ENCODE peak calls at places on chromosome 11, in ten cellular contexts. H, Q, O, B, D, Y, T, N, J and F are unnamed samples.

GRCh38 chr11:72720806-72721205 is 31.4 kb downstream of the ARAP1 start:
- DNase-seq in T (no peak), Y (no peak), J (no peak), O (no peak), B (no peak), D (no peak), H (no peak), Q (no peak), N (no peak), F (no peak)

GRCh38 chr11:62398011-62398994 is 20.5 kb upstream of the SCGB1A1 start:
- DNase-seq in Y (no peak), T (peak), H (no peak), B (no peak), Q (no peak), J (no peak), D (no peak), N (no peak), O (no peak), F (no peak)

GRCh38 chr11:126359431-126360048 is 4.1 kb downstream of the ST3GAL4 start:
- DNase-seq in Y (peak), O (no peak), J (no peak), H (no peak), D (peak), T (no peak), Q (no peak), B (no peak), N (peak), F (no peak)

GRCh38 chr11:129248618-129249017 is 56.5 kb upstream of the ARHGAP32 start:
- DNase-seq in Y (no peak), B (no peak), T (no peak), D (no peak), H (no peak), N (peak), Q (no peak), O (no peak), J (no peak), F (no peak)

GRCh38 chr11:109729761-109730160 is 307.8 kb downstream of the C11orf87 start:
- DNase-seq in O (no peak), Y (no peak), B (no peak), N (no peak), J (no peak), H (no peak), D (no peak), T (no peak), Q (no peak), F (no peak)

GRCh38 chr11:78711732-78712131 is 137.1 kb upstream of the NARS2 start:
- DNase-seq in O (no peak), D (no peak), T (no peak), Y (no peak), N (no peak), B (no peak), Q (no peak), H (no peak), J (no peak), F (no peak)

GRCh38 chr11:44978961-44979331 is 28.3 kb upstream of the TP53I11 start:
- DNase-seq in Y (no peak), J (peak), H (no peak), T (no peak), D (no peak), N (no peak), B (no peak), O (no peak), Q (no peak), F (no peak)

GRCh38 chr11:11972148-11972547 is 36.3 kb downstream of the DKK3 start:
- DNase-seq in B (no peak), O (no peak), J (no peak), Y (no peak), H (no peak), D (no peak), N (no peak), T (no peak), Q (no peak), F (no peak)

GRCh38 chr11:35725880-35726279 is 63.3 kb downstream of the TRIM44 start:
- DNase-seq in J (no peak), D (peak), T (no peak), O (no peak), B (no peak), Q (peak), Y (no peak), H (no peak), N (peak), F (no peak)

GRCh38 chr11:9639985-9640384 is 23.9 kb upstream of the SWAP70 start:
- DNase-seq in O (no peak), T (peak), Y (no peak), N (no peak), B (no peak), H (no peak), J (no peak), Q (no peak), D (no peak), F (no peak)

GRCh38 chr11:65150513-65151271 is 16.4 kb upstream of the SYVN1 start:
- DNase-seq in J (no peak), D (peak), H (no peak), O (no peak), B (no peak), T (peak), N (peak), Q (peak), Y (peak), F (no peak)

GRCh38 chr11:96161271-96162089 is 181.5 kb downstream of the MAML2 start:
- DNase-seq in J (no peak), D (peak), Y (no peak), Q (no peak), N (no peak), O (no peak), T (no peak), H (no peak), B (no peak), F (no peak)

GRCh38 chr11:290621-291231 is 1.8 kb downstream of the PGGHG start:
- DNase-seq in T (no peak), Q (no peak), B (no peak), Y (peak), O (no peak), D (no peak), N (no peak), H (no peak), J (no peak), F (peak)

GRCh38 chr11:43360361-43361032 is 1.8 kb downstream of the TTC17 start:
- DNase-seq in D (no peak), N (no peak), O (no peak), B (no peak), J (no peak), Y (no peak), H (no peak), T (peak), Q (peak), F (no peak)

GRCh38 chr11:115715371-115715770 is 211.2 kb upstream of the CADM1 start:
- DNase-seq in H (no peak), J (no peak), T (no peak), N (no peak), B (no peak), D (no peak), Q (no peak), Y (no peak), O (no peak), F (no peak)

GRCh38 chr11:8800498-8801110 is 110.4 kb upstream of the AKIP1 start:
- DNase-seq in B (no peak), T (no peak), O (no peak), J (no peak), D (no peak), H (no peak), Q (no peak), N (no peak), Y (no peak), F (no peak)

GRCh38 chr11:126310992-126311310 is 7.1 kb downstream of the DCPS start:
- DNase-seq in B (no peak), N (no peak), Q (no peak), T (no peak), Y (peak), D (no peak), H (no peak), J (no peak), O (no peak), F (no peak)

GRCh38 chr11:116975661-116976060 is 122.6 kb downstream of the SIK3 start:
- DNase-seq in Y (no peak), Q (no peak), B (no peak), H (no peak), D (no peak), O (no peak), N (no peak), J (no peak), T (no peak), F (no peak)

GRCh38 chr11:120900642-120901041 is 123.3 kb upstream of the TBCEL start:
- DNase-seq in J (no peak), O (no peak), D (no peak), H (peak), B (no peak), T (no peak), Y (no peak), N (no peak), Q (no peak), F (no peak)